ENCODE peak calls at places on chromosomes 5 and 9, in nine cellular contexts. F, V, D, X, J, E, H, O and K are unnamed samples.

GRCh38 chr5:65163698-65164097 is 318.0 kb downstream of the ADAMTS6 start:
- DNase-seq in X (peak), E (no peak), F (no peak), H (no peak), J (no peak), O (no peak), V (no peak), D (peak), K (no peak)

GRCh38 chr9:34382054-34382453 is 5.4 kb upstream of the MYORG start:
- DNase-seq in J (no peak), E (no peak), D (no peak), V (no peak), F (peak), H (no peak), X (no peak), O (no peak), K (no peak)

GRCh38 chr9:129359162-129359811 is 181.2 kb upstream of the IER5L start:
- DNase-seq in E (no peak), H (no peak), V (no peak), O (no peak), D (no peak), J (no peak), X (no peak), F (no peak), K (no peak)

GRCh38 chr5:140214831-140215230 is 39.8 kb downstream of the CYSTM1 start:
- DNase-seq in V (no peak), E (no peak), D (peak), F (no peak), J (no peak), H (no peak), O (peak), X (peak), K (no peak)

GRCh38 chr9:79028101-79028500 is 543.7 kb upstream of the TLE4 start:
- DNase-seq in X (peak), O (no peak), H (no peak), E (no peak), J (no peak), V (no peak), F (no peak), D (peak), K (no peak)

GRCh38 chr5:59039296-59040006 is 456.6 kb downstream of the RAB3C start:
- DNase-seq in F (peak), O (peak), J (peak), D (peak), X (peak), V (peak), H (no peak), E (peak), K (peak)

GRCh38 chr5:128711216-128711615 is 173.2 kb upstream of the FBN2 start:
- DNase-seq in O (no peak), X (peak), D (no peak), V (no peak), H (no peak), J (no peak), E (no peak), F (no peak), K (no peak)

GRCh38 chr9:2493578-2493977 is 128.0 kb upstream of the VLDLR start:
- DNase-seq in H (no peak), V (no peak), O (no peak), F (no peak), J (no peak), X (no peak), E (no peak), D (no peak), K (no peak)

GRCh38 chr5:85049020-85049419 is 664.3 kb upstream of the EDIL3 start:
- DNase-seq in O (peak), H (no peak), V (no peak), F (no peak), J (no peak), X (peak), D (peak), E (peak), K (no peak)

GRCh38 chr9:71562140-71562539 is 206.2 kb downstream of the CEMIP2 start:
- DNase-seq in O (no peak), V (no peak), F (no peak), H (no peak), J (no peak), X (no peak), E (no peak), D (no peak), K (no peak)
- TF ChIP-seq CTCF in O (no peak), V (no peak), F (no peak), H (no peak), J (no peak), X (no peak), E (no peak), D (no peak), K (no peak)

GRCh38 chr5:146208916-146209522 is 5.6 kb downstream of the RBM27 start:
- DNase-seq in F (no peak), H (peak), O (no peak), X (no peak), V (no peak), J (no peak), D (no peak), E (no peak), K (no peak)
- TF ChIP-seq CTCF in F (peak), H (peak), O (peak), X (peak), V (no peak), J (no peak), D (peak), E (peak), K (no peak)

DNA sequence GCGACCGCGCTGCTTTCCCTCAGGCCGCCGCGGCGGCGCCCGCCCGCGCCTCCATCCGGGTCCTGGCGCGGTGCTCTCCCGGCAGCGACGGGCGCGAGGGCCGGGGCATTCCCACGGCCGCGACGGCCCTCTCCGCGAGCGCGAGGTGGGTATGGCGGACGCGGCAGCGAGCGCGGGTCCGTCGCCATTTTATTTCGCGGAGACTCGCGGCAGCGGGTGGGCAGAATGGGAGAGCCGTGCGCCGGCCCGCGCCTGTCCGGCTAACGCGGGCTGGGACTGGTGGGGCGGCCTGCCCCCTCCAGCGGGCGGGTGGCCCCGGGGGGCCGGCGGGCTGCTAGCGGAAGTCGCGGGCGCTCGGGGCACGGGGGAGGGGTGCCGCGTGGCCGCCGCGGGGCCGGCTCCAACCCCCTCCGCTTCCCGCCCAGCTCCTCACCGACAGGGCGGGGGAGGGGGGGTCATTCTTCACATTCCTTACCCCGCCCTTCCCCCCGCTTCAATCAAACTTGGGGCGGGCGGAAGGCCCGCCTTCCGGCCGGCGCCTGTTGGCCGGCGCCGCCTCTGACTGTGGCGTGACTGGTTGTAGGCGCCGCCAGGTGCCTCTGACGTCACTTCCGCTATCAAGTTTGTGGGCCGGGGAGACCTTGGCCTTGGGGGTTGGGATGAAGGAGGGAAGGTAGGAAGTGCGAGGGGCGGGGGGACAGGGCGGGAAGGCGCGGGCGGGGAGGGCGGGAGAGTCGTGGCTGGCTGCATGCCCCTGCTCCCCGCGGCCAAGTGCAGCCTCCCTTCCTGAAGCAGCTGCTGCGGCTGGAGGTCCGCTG is 82.2 kb downstream of the PTPDC1 start:
- DNase-seq in O (peak), J (peak), H (peak), V (peak), D (peak), E (peak), F (peak), X (peak), K (peak)
- TF ChIP-seq CTCF in O (no peak), J (peak), H (peak), V (no peak), D (no peak), E (no peak), F (peak), X (no peak), K (no peak)

DNA sequence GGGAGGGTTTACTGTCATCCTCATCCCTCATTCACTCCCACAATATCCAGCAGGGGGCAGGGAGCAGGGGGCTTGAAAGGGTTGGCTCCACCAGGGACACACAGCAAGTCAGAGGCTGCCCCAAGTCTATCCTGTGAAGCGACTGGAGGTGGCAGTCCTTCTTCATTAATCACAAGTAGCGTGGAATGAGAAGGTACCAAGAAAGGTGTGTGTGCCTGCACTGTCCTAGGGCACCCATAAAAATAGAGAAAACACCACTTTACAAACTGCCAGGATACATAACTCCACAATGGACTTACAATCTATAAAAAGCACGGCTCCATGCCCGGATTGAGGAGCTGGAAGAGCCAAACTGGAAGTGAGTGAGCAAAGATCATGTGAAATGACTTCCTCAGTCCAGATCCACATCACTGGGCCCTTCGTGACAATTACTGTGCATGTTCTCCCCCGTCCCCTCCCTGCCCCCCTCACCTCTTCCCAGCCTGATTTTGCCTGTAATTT is 183.9 kb downstream of the SLIT3 start:
- DNase-seq in F (no peak), E (peak), V (no peak), J (no peak), D (peak), H (no peak), O (no peak), X (no peak), K (no peak)
- TF ChIP-seq CTCF in F (peak), E (no peak), V (no peak), J (no peak), D (peak), H (peak), O (peak), X (no peak), K (no peak)

DNA sequence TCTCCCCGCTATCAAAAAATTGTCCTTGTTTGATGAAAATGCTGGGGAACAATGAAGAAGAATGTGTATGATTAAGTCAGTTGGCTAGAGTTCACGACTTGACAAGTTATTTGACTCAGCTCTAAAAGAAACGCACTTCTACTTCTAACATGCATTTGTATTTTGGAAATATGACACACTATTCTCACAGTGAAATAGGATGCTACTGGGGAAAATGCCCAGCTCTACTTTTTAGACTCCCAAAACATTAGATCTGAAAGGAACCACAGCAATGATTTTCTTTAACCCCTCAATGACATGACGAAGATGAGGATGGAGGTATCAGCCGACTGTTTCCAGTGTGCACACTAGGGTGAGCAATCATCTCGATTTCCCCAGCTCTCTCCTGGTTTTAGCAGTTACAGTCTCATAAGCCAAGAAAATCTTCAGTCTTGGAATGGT is 83.6 kb upstream of the PCSK1 start:
- DNase-seq in X (peak), D (peak), J (no peak), H (no peak), O (peak), E (no peak), V (no peak), F (no peak), K (no peak)
- TF ChIP-seq CTCF in X (peak), D (peak), J (no peak), H (no peak), O (peak), E (no peak), V (no peak), F (no peak), K (no peak)

DNA sequence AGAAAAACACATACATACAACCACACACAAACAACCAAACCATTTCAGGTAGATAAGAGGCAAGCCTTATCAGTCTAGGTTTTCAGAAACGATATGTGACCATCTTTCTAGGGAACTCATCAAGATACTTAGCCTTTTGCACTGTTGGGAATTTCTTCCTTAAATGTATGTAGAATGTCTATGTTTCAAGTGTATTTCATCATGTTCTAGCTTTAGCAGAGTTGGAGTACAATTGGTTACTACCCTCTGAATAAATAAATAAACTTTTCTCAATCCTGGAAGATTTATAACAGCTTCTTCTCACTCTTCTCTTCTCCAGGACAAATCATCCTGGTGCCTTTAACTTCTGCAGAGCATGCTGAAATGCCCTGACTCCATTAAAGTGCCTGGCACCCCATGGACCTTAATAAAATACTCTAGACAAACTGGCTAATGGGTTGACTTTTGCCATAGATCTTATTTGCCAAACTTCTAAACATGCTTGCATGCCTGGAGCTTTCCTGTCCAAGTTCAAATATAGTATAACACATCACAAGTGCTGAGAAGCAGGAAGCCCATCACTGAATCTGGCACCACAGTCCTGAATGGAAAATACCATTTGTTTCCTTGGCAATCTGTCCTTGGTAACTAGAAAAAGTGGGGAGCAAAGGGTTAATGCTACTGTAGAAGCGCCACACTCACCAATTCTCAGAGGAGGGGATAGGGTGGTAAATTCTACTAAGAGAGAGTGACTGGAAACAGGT is 33.1 kb upstream of the ZNF462 start:
- DNase-seq in V (no peak), E (no peak), X (no peak), J (no peak), D (no peak), O (peak), H (no peak), F (no peak), K (no peak)
- TF ChIP-seq CTCF in V (no peak), E (no peak), X (no peak), J (no peak), D (no peak), O (no peak), H (no peak), F (no peak), K (no peak)

GRCh38 chr5:94812232-94812631 is 193.8 kb downstream of the SLF1 start:
- DNase-seq in F (no peak), D (no peak), J (no peak), O (no peak), H (no peak), X (no peak), E (no peak), V (no peak), K (no peak)
- TF ChIP-seq CTCF in F (no peak), D (no peak), J (no peak), O (no peak), H (peak), X (no peak), E (no peak), V (no peak), K (no peak)

GRCh38 chr5:1523793-1524480 is at the start of gene LPCAT1:
- DNase-seq in D (peak), F (peak), H (peak), V (peak), X (peak), O (peak), E (peak), J (peak), K (no peak)
- TF ChIP-seq CTCF in D (no peak), F (peak), H (no peak), V (no peak), X (peak), O (no peak), E (no peak), J (peak), K (no peak)